ENCODE peak calls at places on chromosomes 4 and X, in six cellular contexts. P is aorta, A is BE2C, D is left ventricle myocardium inferior, I is ovary, T is Karpas-422. K is an unnamed sample. For H3K4me1 and H3K9me3, the result is how much of the 10 kb centered on the place peaks cover.

GRCh38 chr4:127782025-127782274 is 172 bp upstream of the HSPA4L start:
- DNase-seq in P (peak), T (peak), A (peak), D (peak), I (peak), K (peak)

GRCh38 chrX:275967-276587 is 5.1 kb upstream of the PLCXD1 start:
- DNase-seq in T (peak), D (peak), A (peak), I (peak), P (peak), K (peak)

GRCh38 chr4:8651661-8652180 is 59.2 kb downstream of the CPZ start:
- DNase-seq in P (peak), A (no peak), I (peak), D (no peak), T (no peak), K (peak)

GRCh38 chrX:129984196-129984962 is 1.9 kb downstream of the BCORL1 start:
- DNase-seq in P (peak), I (peak), D (peak), A (peak), T (peak), K (peak)

GRCh38 chrX:39262641-39263040 is 461.4 kb downstream of the MID1IP1 start:
- DNase-seq in T (no peak), D (no peak), A (no peak), I (no peak), P (no peak), K (no peak)

GRCh38 chr4:66376396-66376795 is 706.1 kb upstream of the EPHA5 start:
- DNase-seq in P (no peak), D (no peak), I (no peak), A (no peak), T (no peak), K (no peak)

GRCh38 chrX:57772637-57773036 is 92.6 kb upstream of the NLRP2B start:
- DNase-seq in T (peak), A (no peak), P (no peak), I (no peak), D (no peak), K (no peak)

GRCh38 chrX:23749129-23749528 is 6.1 kb upstream of the ACOT9 start:
- DNase-seq in A (no peak), P (no peak), I (no peak), D (no peak), T (no peak), K (no peak)

GRCh38 chrX:136629084-136629750 is 18.7 kb upstream of the CD40LG start:
- DNase-seq in P (no peak), A (no peak), I (no peak), D (no peak), T (no peak), K (no peak)

GRCh38 chr4:93775551-93775950 is 53.0 kb upstream of the ATOH1 start:
- DNase-seq in D (no peak), A (no peak), T (no peak), P (no peak), I (no peak), K (no peak)

GRCh38 chrX:46326161-46326560 is 219.1 kb downstream of the ZNF674 start:
- DNase-seq in D (no peak), A (no peak), T (no peak), P (no peak), I (no peak), K (no peak)

GRCh38 chr4:175935016-175935661 is 123.1 kb upstream of the GPM6A start:
- DNase-seq in T (no peak), D (no peak), A (no peak), P (no peak), I (no peak), K (no peak)

GRCh38 chr4:125758438-125758837 is 443.7 kb downstream of the FAT4 start:
- DNase-seq in P (no peak), T (no peak), D (no peak), I (no peak), A (no peak), K (no peak)

GRCh38 chr4:101346312-101346561 is 1.1 kb downstream of the PPP3CA start:
- DNase-seq in I (no peak), D (no peak), A (no peak), T (no peak), P (no peak), K (peak)

GRCh38 chrX:121000589-121000988 is 15.0 kb upstream of the CT47A1 start:
- DNase-seq in P (no peak), A (no peak), D (no peak), I (no peak), T (peak), K (no peak)

GRCh38 chr4:173211838-173212237 is 43.2 kb downstream of the GALNT7 start:
- DNase-seq in D (no peak), I (no peak), T (no peak), A (no peak), P (no peak), K (no peak)

GRCh38 chrX:10797493-10797892 is 177.1 kb upstream of the MID1 start:
- DNase-seq in D (no peak), T (no peak), A (peak), P (no peak), I (no peak), K (peak)

GRCh38 chrX:141405486-141405877 is 163.2 kb upstream of the SPANXC start:
- DNase-seq in T (no peak), P (no peak), D (no peak), A (no peak), I (no peak), K (no peak)

GRCh38 chr4:52263612-52264011 is 212.5 kb downstream of the SPATA18 start:
- DNase-seq in P (no peak), I (no peak), D (no peak), A (no peak), T (no peak), K (no peak)

GRCh38 chrX:68511255-68511654 is 12.4 kb downstream of the YIPF6 start:
- DNase-seq in P (no peak), T (peak), A (peak), D (no peak), I (no peak), K (peak)

GRCh38 chr4:7103599-7104365 is 35.9 kb upstream of the GRPEL1 start:
- DNase-seq in I (peak), T (no peak), D (peak), P (peak), A (peak), K (no peak)

GRCh38 chr4:122309988-122310626 is 68.7 kb upstream of the ADAD1 start:
- DNase-seq in D (no peak), P (no peak), I (no peak), T (peak), A (no peak), K (peak)

GRCh38 chrX:23901065-23901464 is 6.7 kb downstream of the APOO start:
- DNase-seq in A (no peak), D (no peak), I (no peak), T (no peak), P (no peak), K (peak)

GRCh38 chr4:123235431-123235830 is 161.2 kb upstream of the SPRY1 start:
- DNase-seq in D (no peak), P (no peak), T (no peak), I (no peak), A (no peak), K (peak)

GRCh38 chr4:73764513-73764912 is 24.1 kb downstream of the CXCL8 start:
- DNase-seq in I (no peak), A (no peak), T (no peak), P (no peak), D (no peak), K (no peak)

GRCh38 chr4:37446016-37446415 is 201.5 kb downstream of the NWD2 start:
- DNase-seq in A (no peak), P (no peak), D (no peak), T (no peak), I (no peak), K (no peak)

GRCh38 chr4:152661649-152662048 is 18.1 kb downstream of the TMEM154 start:
- DNase-seq in I (no peak), A (no peak), D (no peak), P (no peak), T (no peak), K (no peak)

GRCh38 chrX:135544338-135544948 is 24.0 kb downstream of the INTS6L start:
- DNase-seq in T (peak), A (no peak), P (no peak), D (no peak), I (no peak), K (no peak)

GRCh38 chrX:54415534-54416350 is 24.5 kb upstream of the TSR2 start:
- DNase-seq in A (no peak), D (no peak), P (no peak), T (no peak), I (no peak), K (no peak)

GRCh38 chr4:158778712-158779111 is 9.9 kb downstream of the FNIP2 start:
- DNase-seq in P (no peak), A (no peak), D (no peak), T (no peak), I (no peak), K (no peak)

GRCh38 chr4:158782539-158783360 is 13.9 kb downstream of the FNIP2 start:
- DNase-seq in A (no peak), T (no peak), P (no peak), D (no peak), I (no peak), K (no peak)

GRCh38 chr4:158778065-158778711 is 9.4 kb downstream of the FNIP2 start:
- DNase-seq in A (no peak), P (no peak), I (no peak), D (no peak), T (no peak), K (no peak)

GRCh38 chr4:158783775-158784174 is 14.9 kb downstream of the FNIP2 start:
- DNase-seq in P (no peak), A (no peak), D (no peak), T (no peak), I (no peak), K (no peak)

DNA sequence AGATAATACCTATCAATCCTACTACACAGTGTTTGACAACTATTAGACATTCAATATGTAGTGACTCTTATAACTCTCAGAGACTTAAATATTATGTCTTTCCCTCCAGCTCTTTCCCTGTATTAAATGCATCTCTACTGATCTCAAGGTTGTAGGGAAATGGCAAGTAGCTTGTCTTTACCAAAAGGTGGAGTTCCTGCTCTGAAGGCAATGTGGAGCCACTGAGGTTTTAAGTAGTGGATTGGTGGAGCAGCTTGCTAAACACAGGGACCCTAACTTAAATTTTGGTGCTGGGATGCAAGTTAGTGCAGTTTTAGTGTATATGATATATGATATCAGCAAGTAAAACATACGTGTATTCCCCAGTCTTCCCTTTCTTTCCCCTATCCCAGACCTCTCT is 13.1 kb downstream of the FNIP2 start:
- DNase-seq in P (no peak), D (no peak), I (no peak), A (no peak), T (no peak), K (no peak)
- H3K4me1 ChIP-seq in P (under half), D (half or more), I (under half), A (under half), T (under half), K (half or more)

GRCh38 chr4:56062527-56062926 is 113.8 kb downstream of the CEP135 start:
- DNase-seq in A (no peak), D (no peak), P (no peak), T (no peak), I (no peak), K (no peak)

GRCh38 chr4:56067826-56068225 is 119.1 kb downstream of the CEP135 start:
- DNase-seq in T (no peak), A (no peak), P (no peak), D (no peak), I (no peak), K (no peak)

DNA sequence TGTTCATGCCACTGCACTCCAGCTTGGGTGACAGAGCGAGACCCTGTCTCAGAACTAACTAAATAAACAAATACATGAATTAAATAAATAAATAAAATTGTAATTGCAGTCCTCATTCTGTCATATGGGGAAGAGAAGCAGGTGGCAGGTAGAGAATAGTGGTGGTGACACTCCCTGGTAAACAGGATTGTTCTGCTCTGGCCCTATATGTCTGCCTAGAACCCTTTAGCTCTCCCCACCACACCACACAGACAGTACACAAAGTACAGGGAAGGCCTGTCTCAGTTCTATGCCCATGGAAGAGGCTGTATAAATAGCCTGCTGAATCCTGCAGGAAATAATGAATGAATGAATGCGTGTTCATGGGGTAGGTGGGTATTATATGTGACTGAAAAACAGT is 117.7 kb downstream of the CEP135 start:
- DNase-seq in T (no peak), I (no peak), P (no peak), A (no peak), D (no peak), K (no peak)
- H3K9me3 ChIP-seq in T (under half), I (under half), P (under half), A (under half), D (under half), K (under half)

DNA sequence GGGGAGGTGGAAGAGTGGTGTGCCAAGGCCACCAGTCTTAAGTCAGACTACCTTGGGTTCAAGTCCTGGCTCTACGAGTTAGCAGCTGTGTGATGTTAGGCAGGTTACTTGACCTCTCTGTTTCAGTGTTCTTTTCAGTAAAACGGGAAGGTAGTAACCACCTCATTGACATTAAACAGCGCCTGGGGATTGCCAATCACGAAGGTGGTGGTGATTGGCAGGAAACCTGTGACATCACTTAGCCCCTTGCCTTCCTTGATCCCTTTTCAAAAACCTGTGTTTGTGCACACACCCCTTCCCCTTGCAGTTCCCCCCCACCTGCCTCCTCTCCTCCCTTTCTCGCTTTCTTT is 7.6 kb downstream of the KLF3 start:
- DNase-seq in I (no peak), P (no peak), D (no peak), A (no peak), T (no peak), K (no peak)
- H3K4me1 ChIP-seq in I (under half), P (under half), D (half or more), A (half or more), T (under half), K (half or more)

DNA sequence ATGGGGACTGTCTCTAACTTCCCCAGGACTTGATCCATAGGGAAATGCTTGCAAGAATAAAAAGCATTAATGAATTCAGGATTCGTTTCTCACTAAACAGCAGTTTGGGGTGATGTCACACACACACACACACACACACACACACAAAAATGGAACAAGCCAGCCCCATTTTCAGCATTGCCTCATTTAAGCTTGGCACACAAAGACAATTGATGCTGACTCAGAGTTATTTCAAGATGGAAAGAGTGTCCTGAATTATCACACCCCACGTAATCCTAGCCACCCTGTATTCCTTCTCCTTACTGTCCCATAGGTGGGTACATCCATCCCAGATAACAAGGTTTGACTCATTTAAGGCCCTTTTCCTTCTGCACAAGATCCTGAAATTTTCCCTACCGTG is 345.1 kb upstream of the HS3ST1 start:
- DNase-seq in T (no peak), D (no peak), I (no peak), A (no peak), P (no peak), K (no peak)
- H3K9me3 ChIP-seq in T (under half), D (under half), I (under half), A (under half), P (under half), K (under half)

DNA sequence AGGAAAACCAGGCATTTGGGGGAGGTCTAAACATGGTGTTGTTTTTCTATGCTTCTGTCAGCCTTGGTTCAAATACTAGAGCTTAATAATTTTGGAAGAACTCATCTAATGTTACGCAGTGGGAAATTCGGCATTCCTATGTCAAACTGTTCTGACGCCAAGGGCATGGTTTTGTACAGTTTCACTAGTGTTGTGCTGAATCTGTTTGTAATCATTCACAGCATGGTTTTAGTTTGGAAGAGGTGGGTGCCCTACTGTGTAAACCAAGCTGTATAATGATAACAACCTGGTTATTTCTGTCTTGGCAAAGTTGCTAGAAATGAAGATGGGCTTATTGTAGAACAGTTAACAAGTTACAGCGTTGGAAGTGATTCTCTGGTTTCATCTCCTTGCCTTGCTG is 5.2 kb downstream of the DDX3X start:
- DNase-seq in T (no peak), P (no peak), A (no peak), D (no peak), I (no peak), K (no peak)
- H3K4me1 ChIP-seq in T (under half), P (under half), A (under half), D (half or more), I (under half), K (under half)

DNA sequence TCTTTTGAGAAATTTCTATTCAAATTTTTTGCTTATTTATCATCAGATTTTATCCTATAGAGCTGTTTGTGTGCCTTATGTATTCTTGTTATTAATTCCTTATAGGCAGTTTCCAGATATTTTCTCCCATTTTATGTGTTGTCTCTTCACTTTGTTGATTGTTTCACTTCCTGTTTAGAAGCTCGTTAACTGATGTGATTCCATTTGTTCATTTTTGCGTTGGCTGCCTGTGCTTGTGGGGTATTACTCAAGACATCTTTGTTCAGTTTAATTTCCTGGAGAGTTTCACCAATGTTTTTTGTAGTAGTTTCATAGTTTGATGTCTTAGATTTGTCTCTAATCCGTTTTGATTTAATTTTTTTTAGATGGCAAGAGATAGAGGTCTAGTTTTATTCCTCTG is 14.6 kb downstream of the ZNF718 start:
- DNase-seq in P (no peak), I (no peak), A (no peak), D (no peak), T (no peak), K (no peak)
- H3K9me3 ChIP-seq in P (under half), I (under half), A (under half), D (half or more), T (half or more), K (under half)

GRCh38 chr4:2792711-2793577 is at the start of gene SH3BP2:
- DNase-seq in T (peak), A (peak), P (peak), D (peak), I (peak), K (no peak)

GRCh38 chr4:2794707-2795557 is 2.0 kb downstream of the SH3BP2 start:
- DNase-seq in D (peak), P (peak), T (no peak), A (no peak), I (peak), K (no peak)

GRCh38 chr4:2793920-2794706 is 1.2 kb downstream of the SH3BP2 start:
- DNase-seq in D (peak), I (peak), A (peak), P (peak), T (no peak), K (peak)

GRCh38 chr4:2792396-2792710 is 532 bp upstream of the SH3BP2 start:
- DNase-seq in A (no peak), D (no peak), P (no peak), I (no peak), T (no peak), K (no peak)

DNA sequence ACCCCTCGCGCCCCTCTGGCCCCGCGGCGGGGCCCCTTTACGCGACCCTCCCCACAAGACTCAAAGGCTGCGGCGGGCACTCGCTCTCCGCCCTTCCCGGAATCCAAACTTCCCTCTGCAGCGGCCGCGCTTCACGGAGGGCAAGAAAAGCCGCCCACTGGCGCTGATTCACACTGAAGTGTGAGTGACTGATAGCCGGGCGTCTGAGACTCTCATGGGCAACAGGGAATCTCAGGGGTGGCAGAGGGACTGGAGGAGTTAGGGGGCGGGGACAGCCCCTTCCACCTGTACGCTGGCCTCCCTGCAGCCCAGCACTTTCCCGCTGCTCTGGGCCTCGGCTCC is 664 bp downstream of the SH3BP2 start:
- DNase-seq in P (peak), D (peak), T (no peak), I (peak), A (peak), K (peak)
- H3K4me1 ChIP-seq in P (under half), D (half or more), T (under half), I (under half), A (under half), K (under half)

GRCh38 chrX:144722307-144722706 is 525.0 kb upstream of the SPANXN1 start:
- DNase-seq in T (no peak), P (no peak), I (no peak), D (no peak), A (no peak), K (no peak)
- H3K9me3 ChIP-seq in T (under half), P (under half), I (under half), D (under half), A (under half), K (under half)

K was measured in SJSA1.